ENCODE peak calls at places on chromosomes 7 and 10, in seven cellular contexts. L is upper lobe of right lung, Q is astrocyte of the spinal cord, T is neuronal stem cell, M is breast epithelium, P is WERI-Rb-1, H is endodermal cell. J is an unnamed sample.

GRCh38 chr7:6637544-6638229 is 569 bp downstream of the ZNF316 start:
- DNase-seq in L (peak; percentile 79), Q (peak; percentile 7), T (no peak), M (no peak), P (peak; percentile 71), H (peak; percentile 78), J (no peak)

GRCh38 chr7:90119178-90119971 is 34.9 kb upstream of the STEAP1 start:
- DNase-seq in L (peak; percentile 65), Q (peak; percentile 2), T (no peak), M (no peak), P (peak; percentile 45), H (peak; percentile 61), J (no peak)

GRCh38 chr10:98097611-98098010 is 36.8 kb upstream of the R3HCC1L start:
- DNase-seq in L (no peak), Q (no peak), T (no peak), M (no peak), P (no peak), H (no peak), J (no peak)

GRCh38 chr10:7260412-7260900 is 150.4 kb downstream of the SFMBT2 start:
- DNase-seq in L (no peak), Q (peak; percentile 93), T (peak; percentile 38), M (peak; percentile 65), P (no peak), H (peak; percentile 63), J (peak; percentile 89)

GRCh38 chr7:20340839-20341238 is 10.1 kb downstream of the ITGB8 start:
- DNase-seq in L (no peak), Q (no peak), T (peak; percentile 41), M (peak; percentile 90), P (no peak), H (no peak), J (no peak)

GRCh38 chr10:9188022-9188810 is 1133.7 kb downstream of the GATA3 start:
- DNase-seq in L (no peak), Q (no peak), T (no peak), M (no peak), P (no peak), H (no peak), J (no peak)

GRCh38 chr7:99109108-99110051 is 34.5 kb downstream of the SMURF1 start:
- DNase-seq in L (no peak), Q (no peak), T (no peak), M (no peak), P (peak; percentile 45), H (no peak), J (no peak)

GRCh38 chr10:14186245-14186644 is 144.5 kb downstream of the FRMD4A start:
- DNase-seq in L (no peak), Q (peak; percentile 20), T (no peak), M (no peak), P (no peak), H (peak; percentile 63), J (no peak)

GRCh38 chr7:156618791-156619367 is 21.7 kb upstream of the RNF32 start:
- DNase-seq in L (no peak), Q (no peak), T (no peak), M (no peak), P (no peak), H (no peak), J (no peak)

GRCh38 chr7:105352922-105353668 is 35.6 kb downstream of the SRPK2 start:
- DNase-seq in L (no peak), Q (no peak), T (no peak), M (no peak), P (no peak), H (no peak), J (no peak)

GRCh38 chr10:47383254-47384147 is 592 bp downstream of the ZNF488 start:
- DNase-seq in L (no peak), Q (no peak), T (no peak), M (no peak), P (peak; percentile 67), H (peak; percentile 77), J (peak; percentile 11)

GRCh38 chr7:35988818-35989217 is 164.2 kb upstream of the EEPD1 start:
- DNase-seq in L (no peak), Q (peak; percentile 5), T (no peak), M (no peak), P (no peak), H (no peak), J (no peak)

GRCh38 chr7:107560898-107561516 is 2.7 kb downstream of the COG5 start:
- DNase-seq in L (no peak), Q (no peak), T (no peak), M (no peak), P (no peak), H (no peak), J (no peak)

GRCh38 chr10:112583236-112583919 is 136.4 kb downstream of the VTI1A start:
- DNase-seq in L (no peak), Q (no peak), T (peak; percentile 20), M (no peak), P (no peak), H (no peak), J (no peak)

GRCh38 chr7:132187869-132188789 is 388.1 kb downstream of the PLXNA4 start:
- DNase-seq in L (no peak), Q (no peak), T (no peak), M (no peak), P (no peak), H (peak; percentile 90), J (no peak)

GRCh38 chr7:105596866-105597265 is 15.6 kb upstream of the EFCAB10 start:
- DNase-seq in L (no peak), Q (no peak), T (no peak), M (no peak), P (no peak), H (peak; percentile 43), J (peak; percentile 37)

GRCh38 chr7:18573410-18574234 is 78.1 kb downstream of the HDAC9 start:
- DNase-seq in L (no peak), Q (no peak), T (no peak), M (no peak), P (no peak), H (no peak), J (no peak)

GRCh38 chr10:124680675-124681074 is 63.5 kb downstream of the FAM53B start:
- DNase-seq in L (peak; percentile 79), Q (no peak), T (no peak), M (no peak), P (peak; percentile 26), H (no peak), J (peak; percentile 75)

GRCh38 chr7:26090927-26091519 is 61.0 kb upstream of the NFE2L3 start:
- DNase-seq in L (no peak), Q (peak; percentile 82), T (peak; percentile 62), M (no peak), P (no peak), H (no peak), J (no peak)

GRCh38 chr7:74138334-74138867 is 35.8 kb upstream of the EIF4H start:
- DNase-seq in L (no peak), Q (no peak), T (no peak), M (no peak), P (no peak), H (peak; percentile 87), J (no peak)

GRCh38 chr7:26136831-26137230 is 15.2 kb upstream of the NFE2L3 start:
- DNase-seq in L (no peak), Q (no peak), T (no peak), M (no peak), P (no peak), H (no peak), J (no peak)

GRCh38 chr7:41046778-41047177 is 656.1 kb downstream of the INHBA start:
- DNase-seq in L (no peak), Q (peak; percentile 10), T (no peak), M (no peak), P (no peak), H (no peak), J (no peak)

GRCh38 chr7:111760043-111760442 is 197.8 kb upstream of the IMMP2L start:
- DNase-seq in L (no peak), Q (no peak), T (no peak), M (no peak), P (no peak), H (no peak), J (no peak)

GRCh38 chr7:111758332-111758731 is 196.0 kb upstream of the IMMP2L start:
- DNase-seq in L (no peak), Q (no peak), T (no peak), M (no peak), P (no peak), H (no peak), J (no peak)

GRCh38 chr7:111753968-111754367 is 191.7 kb upstream of the IMMP2L start:
- DNase-seq in L (no peak), Q (peak; percentile 44), T (no peak), M (no peak), P (no peak), H (no peak), J (no peak)

GRCh38 chr7:111755388-111755787 is 193.1 kb upstream of the IMMP2L start:
- DNase-seq in L (no peak), Q (no peak), T (no peak), M (no peak), P (no peak), H (no peak), J (no peak)

GRCh38 chr7:111756687-111757178 is 194.4 kb upstream of the IMMP2L start:
- DNase-seq in L (peak; percentile 77), Q (peak; percentile 46), T (peak; percentile 44), M (peak; percentile 44), P (no peak), H (peak; percentile 85), J (peak; percentile 30)
- H3K4me3 ChIP-seq in L (no peak overlapping the region), Q (no peak overlapping the region), T (no peak overlapping the region), M (no peak overlapping the region), P (no peak overlapping the region), H (no peak overlapping the region), J (no peak overlapping the region)

GRCh38 chr7:129785457-129786178 is 167.1 kb downstream of the UBE2H start:
- DNase-seq in L (no peak), Q (no peak), T (peak; percentile 31), M (no peak), P (no peak), H (peak; percentile 74), J (no peak)
- H3K4me3 ChIP-seq in L (no peak overlapping the region), Q (no peak overlapping the region), T (peak overlapping the region; percentile 61), M (no peak overlapping the region), P (no peak overlapping the region), H (peak overlapping the region; percentile 40), J (no peak overlapping the region)

GRCh38 chr7:43615558-43616145 is 32.7 kb downstream of the STK17A start:
- DNase-seq in L (no peak), Q (no peak), T (no peak), M (no peak), P (no peak), H (no peak), J (no peak)

GRCh38 chr7:43618073-43618472 is 35.2 kb downstream of the STK17A start:
- DNase-seq in L (no peak), Q (no peak), T (no peak), M (no peak), P (no peak), H (no peak), J (no peak)

GRCh38 chr7:43616977-43617376 is 34.1 kb downstream of the STK17A start:
- DNase-seq in L (no peak), Q (no peak), T (no peak), M (no peak), P (no peak), H (no peak), J (no peak)

GRCh38 chr7:43621729-43622448 is 39.0 kb downstream of the STK17A start:
- DNase-seq in L (no peak), Q (no peak), T (no peak), M (no peak), P (no peak), H (no peak), J (no peak)

GRCh38 chr7:43619213-43620012 is 36.5 kb downstream of the STK17A start:
- DNase-seq in L (no peak), Q (no peak), T (no peak), M (no peak), P (no peak), H (no peak), J (no peak)
- H3K4me3 ChIP-seq in L (no peak overlapping the region), Q (no peak overlapping the region), T (no peak overlapping the region), M (no peak overlapping the region), P (no peak overlapping the region), H (no peak overlapping the region), J (no peak overlapping the region)

GRCh38 chr7:129438839-129439640 is 4.8 kb downstream of the STRIP2 start:
- DNase-seq in L (no peak), Q (peak; percentile 28), T (no peak), M (no peak), P (peak; percentile 64), H (no peak), J (no peak)
- H3K4me3 ChIP-seq in L (no peak overlapping the region), Q (no peak overlapping the region), T (no peak overlapping the region), M (no peak overlapping the region), P (no peak overlapping the region), H (no peak overlapping the region), J (no peak overlapping the region)